ENCODE peak calls at places on chromosomes 1 and 21, in five cellular contexts. D, I, N, T and X are unnamed samples. For H3K36me3, the result is how much of the 10 kb centered on the place peaks cover.

GRCh38 chr1:54716299-54717047 is 812 bp downstream of the TTC4 start:
- DNase-seq in T (peak), D (peak), N (no peak), I (no peak), X (peak)

GRCh38 chr21:29798840-29799239 is 141.0 kb downstream of the GRIK1 start:
- DNase-seq in D (no peak), I (no peak), N (no peak), T (no peak), X (no peak)

GRCh38 chr1:15304708-15305326 is 57.8 kb downstream of the FHAD1 start:
- DNase-seq in N (peak), T (no peak), I (peak), D (no peak), X (peak)

GRCh38 chr1:180532854-180533253 is 25.9 kb upstream of the OVAAL start:
- DNase-seq in N (no peak), I (no peak), T (no peak), D (no peak), X (no peak)

GRCh38 chr21:31786164-31786920 is 54.4 kb upstream of the SCAF4 start:
- DNase-seq in T (no peak), D (no peak), N (no peak), I (no peak), X (no peak)

GRCh38 chr1:237701534-237701933 is 189.2 kb downstream of the ZP4 start:
- DNase-seq in T (no peak), D (no peak), I (no peak), N (no peak), X (no peak)

GRCh38 chr1:176566004-176566975 is 103.3 kb downstream of the PAPPA2 start:
- DNase-seq in I (no peak), T (no peak), N (peak), D (no peak), X (no peak)

GRCh38 chr1:94463056-94463764 is 45.0 kb downstream of the ABCD3 start:
- DNase-seq in I (no peak), T (no peak), D (no peak), N (no peak), X (no peak)

GRCh38 chr1:94020764-94021579 is 100.0 kb downstream of the ABCA4 start:
- DNase-seq in I (no peak), T (peak), N (no peak), D (no peak), X (peak)

GRCh38 chr1:83927061-83927460 is 71.9 kb downstream of the TTLL7 start:
- DNase-seq in D (no peak), I (no peak), N (no peak), T (no peak), X (no peak)

GRCh38 chr1:151060241-151061011 is at the start of gene MLLT11:
- DNase-seq in I (peak), D (peak), T (peak), N (no peak), X (peak)

GRCh38 chr1:75719810-75720209 is 4.7 kb upstream of the ACADM start:
- DNase-seq in I (no peak), N (no peak), T (no peak), D (no peak), X (no peak)

GRCh38 chr1:205319081-205320018 is 2.2 kb downstream of the NUAK2 start:
- DNase-seq in N (peak), D (peak), T (no peak), I (peak), X (peak)

GRCh38 chr1:10867914-10868598 is 71.6 kb upstream of the CASZ1 start:
- DNase-seq in T (no peak), D (no peak), I (no peak), N (no peak), X (no peak)

GRCh38 chr1:161843156-161843555 is 77.0 kb downstream of the ATF6 start:
- DNase-seq in N (peak), T (no peak), I (no peak), D (no peak), X (peak)

GRCh38 chr21:42974832-42975820 is 764 bp downstream of the PKNOX1 start:
- DNase-seq in D (peak), T (peak), N (peak), I (peak), X (no peak)

GRCh38 chr1:227949341-227949921 is 1.7 kb upstream of the WNT9A start:
- DNase-seq in I (no peak), N (peak), T (no peak), D (no peak), X (no peak)

GRCh38 chr1:101259744-101260148 is 22.9 kb downstream of the S1PR1 start:
- DNase-seq in T (no peak), I (no peak), N (no peak), D (no peak), X (peak)

GRCh38 chr1:54792686-54793282 is 8.3 kb downstream of the TTC22 start:
- DNase-seq in T (no peak), N (no peak), D (no peak), I (no peak), X (no peak)

GRCh38 chr1:152392909-152393308 is 21.2 kb downstream of the CRNN start:
- DNase-seq in N (no peak), I (no peak), D (no peak), T (no peak), X (peak)

GRCh38 chr1:206471993-206472392 is 1.7 kb downstream of the IKBKE start:
- DNase-seq in I (no peak), T (no peak), D (no peak), N (no peak), X (no peak)

GRCh38 chr1:201436969-201437368 is 15.4 kb upstream of the TNNI1 start:
- DNase-seq in I (no peak), T (no peak), N (no peak), D (no peak), X (no peak)

GRCh38 chr21:32424674-32425073 is 12.2 kb downstream of the EVA1C start:
- DNase-seq in T (no peak), N (no peak), D (no peak), I (no peak), X (peak)

GRCh38 chr1:222643603-222643936 is 25.7 kb downstream of the MIA3 start:
- DNase-seq in I (no peak), T (no peak), N (no peak), D (no peak), X (no peak)

GRCh38 chr1:230125633-230126528 is 58.8 kb downstream of the GALNT2 start:
- DNase-seq in N (no peak), T (no peak), D (no peak), I (no peak), X (peak)

GRCh38 chr21:34523019-34523418 is 11.0 kb upstream of the KCNE1 start:
- DNase-seq in I (no peak), D (no peak), T (no peak), N (no peak), X (no peak)

GRCh38 chr21:34526236-34526617 is 14.2 kb upstream of the KCNE1 start:
- DNase-seq in I (no peak), N (no peak), D (no peak), T (no peak), X (no peak)

GRCh38 chr21:34522284-34522683 is 10.3 kb upstream of the KCNE1 start:
- DNase-seq in N (peak), D (no peak), T (no peak), I (peak), X (no peak)

GRCh38 chr21:34526618-34527290 is 14.7 kb upstream of the KCNE1 start:
- DNase-seq in N (peak), I (peak), D (peak), T (peak), X (peak)

GRCh38 chr21:34524671-34525601 is 12.9 kb upstream of the KCNE1 start:
- DNase-seq in D (peak), T (no peak), I (no peak), N (no peak), X (peak)
- H3K4me3 ChIP-seq in D (peak), T (peak), I (peak), N (no peak), X (no peak)

GRCh38 chr1:200180821-200181220 is 153.3 kb downstream of the NR5A2 start:
- DNase-seq in I (peak), T (peak), N (peak), D (no peak), X (peak)
- TF ChIP-seq CTCF in I (peak), T (peak), N (peak), D (no peak), X (no peak)

DNA sequence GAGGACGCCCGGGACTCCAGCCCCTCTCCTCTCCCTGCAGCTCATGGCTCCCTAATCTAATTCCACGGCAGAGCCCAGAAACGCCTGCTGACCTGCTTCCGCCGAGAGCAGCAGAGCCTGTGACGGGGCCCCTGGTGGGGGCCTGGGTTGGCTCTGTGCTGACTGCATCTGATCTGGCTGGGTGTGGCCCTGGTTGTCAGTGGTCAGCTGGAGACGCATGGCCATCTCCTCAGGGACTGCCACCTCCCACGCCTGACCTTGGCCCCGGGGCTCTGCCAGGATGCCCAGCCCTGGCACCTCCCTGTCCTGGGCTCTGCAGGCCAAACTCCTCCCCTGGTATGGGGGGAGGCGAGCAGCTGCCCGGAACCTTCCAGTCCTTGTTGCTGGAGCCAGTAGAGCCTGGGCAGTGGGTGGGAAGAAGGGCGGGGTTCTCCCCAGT is 1.1 kb upstream of the PLCH2 start:
- DNase-seq in T (no peak), D (no peak), I (peak), N (peak), X (no peak)
- H3K36me3 ChIP-seq in T (under half), D (under half), I (under half), N (under half), X (under half)

DNA sequence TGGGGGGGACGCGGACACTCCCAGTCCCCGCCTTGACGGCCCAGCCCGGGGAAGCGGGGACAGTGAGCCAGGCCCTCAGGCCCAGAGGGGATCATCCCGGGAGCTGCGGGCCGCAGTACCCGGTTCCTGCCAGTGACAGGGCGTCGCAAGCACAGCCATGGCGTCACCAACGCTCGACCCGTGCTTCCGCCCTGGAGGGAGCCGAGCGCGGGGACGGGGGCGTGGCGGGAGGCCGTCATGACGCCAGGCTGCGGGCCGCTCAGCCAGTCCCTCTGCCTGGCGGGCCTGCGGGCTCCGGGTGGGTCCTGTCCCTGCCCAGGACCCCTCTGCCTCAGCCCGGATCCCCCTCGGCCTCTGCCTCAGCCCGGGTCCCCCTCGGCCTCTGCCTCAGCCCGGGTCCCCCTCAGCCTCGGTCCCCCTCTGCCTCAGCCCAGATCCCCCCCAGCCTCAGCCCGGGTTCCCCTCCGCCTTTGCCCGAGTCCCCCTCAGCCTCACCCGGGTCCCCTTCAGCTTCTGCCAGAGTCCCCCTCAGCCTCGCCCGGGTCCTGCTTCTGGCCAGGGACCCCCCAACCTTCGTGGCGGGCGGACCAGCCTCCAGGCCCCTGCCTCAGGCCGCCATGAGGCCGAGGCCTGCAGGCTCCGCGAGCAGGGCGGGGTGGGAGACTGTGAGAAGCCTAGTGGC is 2.3 kb upstream of the SLC2A5 start:
- DNase-seq in T (no peak), I (no peak), D (no peak), N (no peak), X (no peak)
- H3K4me3 ChIP-seq in T (no peak), I (no peak), D (no peak), N (no peak), X (no peak)

DNA sequence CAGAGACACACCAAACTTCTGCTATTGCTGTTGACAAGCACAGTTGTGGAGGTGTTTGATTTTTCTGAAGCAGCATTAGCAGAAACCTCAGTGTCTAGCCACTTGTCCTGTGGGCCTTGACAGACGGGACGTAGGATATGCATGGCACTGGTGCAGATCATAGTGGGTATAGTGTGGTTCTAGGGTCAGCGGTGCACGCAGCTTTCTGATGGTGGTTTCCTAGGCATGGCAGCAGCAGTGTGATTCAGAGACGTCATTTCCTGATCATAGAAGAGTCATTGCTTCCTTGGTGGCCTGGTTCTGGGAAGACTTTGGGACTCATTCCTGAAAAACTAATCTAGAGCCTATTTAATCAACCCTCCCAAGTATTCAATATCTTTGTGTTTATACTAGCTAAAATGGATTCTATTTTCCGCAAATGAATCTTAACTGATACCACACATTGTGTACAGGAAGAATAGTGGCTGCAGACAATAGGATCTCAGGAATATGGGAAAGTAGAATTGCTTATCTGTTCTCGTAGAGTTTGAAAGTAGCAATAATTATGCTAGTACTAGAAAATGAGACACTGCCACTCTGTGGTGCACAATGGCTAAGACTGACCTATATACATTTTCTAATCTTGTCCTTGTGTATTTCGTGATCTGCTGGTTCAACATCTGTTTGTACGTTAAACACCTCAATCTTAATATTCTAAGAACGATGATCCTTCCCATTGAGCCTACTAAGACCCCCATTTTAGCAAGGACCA is 2.8 kb upstream of the USP1 start:
- DNase-seq in T (no peak), I (no peak), N (no peak), D (no peak), X (peak)
- TF ChIP-seq CTCF in T (peak), I (no peak), N (no peak), D (no peak), X (no peak)

GRCh38 chr1:156594124-156594678 is 2.6 kb downstream of the NAXE start:
- DNase-seq in I (no peak), N (no peak), D (no peak), T (no peak), X (no peak)

GRCh38 chr1:156595016-156595415 is 3.4 kb downstream of the NAXE start:
- DNase-seq in N (no peak), I (no peak), D (no peak), T (no peak), X (no peak)

GRCh38 chr1:156598125-156598524 is 3.2 kb downstream of the GPATCH4 start:
- DNase-seq in I (no peak), D (no peak), N (no peak), T (no peak), X (no peak)

GRCh38 chr1:156598731-156599432 is 2.4 kb downstream of the GPATCH4 start:
- DNase-seq in D (no peak), T (no peak), N (no peak), I (no peak), X (no peak)

GRCh38 chr1:156596426-156596825 is 4.8 kb downstream of the NAXE start:
- DNase-seq in T (no peak), N (no peak), I (no peak), D (no peak), X (no peak)
- H3K36me3 ChIP-seq in T (under half), N (under half), I (under half), D (under half), X (under half)

DNA sequence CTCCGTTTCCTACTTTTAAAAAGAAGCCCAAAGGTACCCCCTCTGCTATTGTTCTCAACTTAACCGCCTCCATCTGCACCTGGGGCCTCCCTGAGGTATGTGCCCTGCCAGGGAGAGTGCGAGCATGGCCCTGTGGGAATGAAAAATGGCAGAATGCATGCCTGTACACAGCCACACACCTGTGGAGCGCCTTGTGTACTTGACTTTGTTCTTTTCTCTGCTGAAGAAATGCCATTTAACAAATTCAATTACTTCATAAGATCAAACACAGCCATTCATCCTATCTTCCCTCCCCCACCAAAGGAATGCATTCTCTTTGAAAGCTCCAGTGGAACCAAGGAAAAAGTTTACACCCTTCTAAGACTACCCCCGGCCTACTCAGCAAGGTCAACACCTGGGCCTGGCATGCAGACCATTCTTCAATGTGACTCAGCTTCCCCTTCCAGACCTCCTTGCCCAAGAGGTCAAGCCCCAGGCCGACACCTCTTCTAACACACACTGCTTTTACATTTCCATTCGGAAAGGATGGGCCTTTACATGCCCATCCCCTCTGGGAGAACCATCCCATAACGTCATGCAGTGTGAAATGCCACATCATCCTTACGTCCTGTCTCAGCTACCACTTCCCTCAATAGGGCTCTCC is 123.7 kb downstream of the SMYD2 start:
- DNase-seq in D (no peak), I (no peak), N (no peak), T (no peak), X (peak)
- H3K4me3 ChIP-seq in D (no peak), I (no peak), N (no peak), T (no peak), X (no peak)

DNA sequence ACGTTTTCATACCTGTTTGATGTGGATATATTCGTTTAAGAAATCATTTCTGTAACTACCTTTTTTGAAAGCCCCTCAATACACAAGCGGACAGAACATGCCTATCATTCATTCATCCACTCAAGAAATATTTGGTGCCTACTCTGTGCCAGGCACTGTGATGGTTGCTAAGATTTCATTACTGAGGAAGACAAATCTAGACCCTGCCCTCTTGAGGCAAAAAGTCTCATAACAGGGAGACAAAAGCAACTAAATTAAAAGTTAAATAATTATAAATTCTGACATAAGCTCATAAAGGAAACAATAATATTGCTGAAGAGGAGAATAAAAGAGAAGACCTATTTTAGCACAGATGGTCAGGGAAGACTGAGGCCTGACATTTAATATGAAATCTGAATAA is 203.5 kb upstream of the ZNHIT6 start:
- DNase-seq in D (no peak), I (no peak), T (peak), N (no peak), X (peak)
- TF ChIP-seq CTCF in D (peak), I (peak), T (peak), N (no peak), X (no peak)